ENCODE peak calls at places on chromosome 1, in eight cellular contexts. One of them, this sample, is unnamed. For H3K27me3, the result is how much of the 10 kb centered on the place peaks cover.

GRCh38 chr1:4636644-4637380 is 17.6 kb upstream of the AJAP1 start:
- DNase-seq in fibroblast of lung: no peak
- DNase-seq in BJ: no peak
- DNase-seq in neuronal stem cell: no peak
- DNase-seq in upper lobe of right lung: no peak
- DNase-seq in lung: no peak
- DNase-seq in kidney epithelial cell: no peak
- DNase-seq in GM23338: no peak
- DNase-seq in this sample: no peak

GRCh38 chr1:78472251-78472620 is 18.5 kb upstream of the PTGFR start:
- DNase-seq in neuronal stem cell: no peak
- DNase-seq in kidney epithelial cell: no peak
- DNase-seq in upper lobe of right lung: no peak
- DNase-seq in GM23338: no peak
- DNase-seq in fibroblast of lung: no peak
- DNase-seq in lung: no peak
- DNase-seq in BJ: no peak
- DNase-seq in this sample: no peak

GRCh38 chr1:36285450-36286101 is 20.6 kb upstream of the SH3D21 start:
- DNase-seq in lung: peak
- DNase-seq in neuronal stem cell: peak
- DNase-seq in BJ: no peak
- DNase-seq in fibroblast of lung: peak
- DNase-seq in kidney epithelial cell: peak
- DNase-seq in upper lobe of right lung: no peak
- DNase-seq in GM23338: peak
- DNase-seq in this sample: peak

GRCh38 chr1:188986751-188987417 is 1490.8 kb downstream of the BRINP3 start:
- DNase-seq in BJ: no peak
- DNase-seq in GM23338: no peak
- DNase-seq in lung: no peak
- DNase-seq in neuronal stem cell: no peak
- DNase-seq in upper lobe of right lung: peak
- DNase-seq in kidney epithelial cell: no peak
- DNase-seq in fibroblast of lung: no peak
- DNase-seq in this sample: no peak

GRCh38 chr1:90964444-90965035 is 57.3 kb downstream of the ZNF644 start:
- DNase-seq in kidney epithelial cell: no peak
- DNase-seq in fibroblast of lung: peak
- DNase-seq in neuronal stem cell: no peak
- DNase-seq in upper lobe of right lung: no peak
- DNase-seq in lung: no peak
- DNase-seq in GM23338: peak
- DNase-seq in BJ: no peak
- DNase-seq in this sample: no peak

GRCh38 chr1:21703318-21703963 is 34.3 kb upstream of the RAP1GAP start:
- DNase-seq in kidney epithelial cell: no peak
- DNase-seq in upper lobe of right lung: no peak
- DNase-seq in GM23338: peak
- DNase-seq in BJ: peak
- DNase-seq in neuronal stem cell: no peak
- DNase-seq in lung: no peak
- DNase-seq in fibroblast of lung: peak
- DNase-seq in this sample: no peak

GRCh38 chr1:10308001-10308400 is 90.9 kb upstream of the PGD start:
- DNase-seq in fibroblast of lung: no peak
- DNase-seq in lung: no peak
- DNase-seq in GM23338: no peak
- DNase-seq in neuronal stem cell: no peak
- DNase-seq in BJ: no peak
- DNase-seq in upper lobe of right lung: no peak
- DNase-seq in kidney epithelial cell: no peak
- DNase-seq in this sample: no peak

GRCh38 chr1:9455487-9456237 is 83.6 kb upstream of the SLC25A33 start:
- DNase-seq in kidney epithelial cell: no peak
- DNase-seq in upper lobe of right lung: peak
- DNase-seq in GM23338: peak
- DNase-seq in neuronal stem cell: peak
- DNase-seq in lung: no peak
- DNase-seq in BJ: no peak
- DNase-seq in fibroblast of lung: peak
- DNase-seq in this sample: peak

GRCh38 chr1:186680031-186681012 is at the start of gene PTGS2:
- DNase-seq in lung: peak
- DNase-seq in BJ: peak
- DNase-seq in GM23338: peak
- DNase-seq in kidney epithelial cell: peak
- DNase-seq in neuronal stem cell: peak
- DNase-seq in fibroblast of lung: peak
- DNase-seq in upper lobe of right lung: peak
- DNase-seq in this sample: peak

GRCh38 chr1:230215049-230215448 is 148.0 kb downstream of the GALNT2 start:
- DNase-seq in kidney epithelial cell: no peak
- DNase-seq in fibroblast of lung: peak
- DNase-seq in upper lobe of right lung: no peak
- DNase-seq in neuronal stem cell: no peak
- DNase-seq in GM23338: peak
- DNase-seq in BJ: no peak
- DNase-seq in lung: peak
- DNase-seq in this sample: peak

GRCh38 chr1:147736847-147737246 is 23.6 kb downstream of the GJA5 start:
- DNase-seq in upper lobe of right lung: no peak
- DNase-seq in kidney epithelial cell: no peak
- DNase-seq in neuronal stem cell: no peak
- DNase-seq in fibroblast of lung: no peak
- DNase-seq in GM23338: no peak
- DNase-seq in BJ: no peak
- DNase-seq in lung: no peak
- DNase-seq in this sample: no peak

GRCh38 chr1:8015036-8015808 is 10.9 kb downstream of the ERRFI1 start:
- DNase-seq in fibroblast of lung: peak
- DNase-seq in BJ: peak
- DNase-seq in GM23338: peak
- DNase-seq in kidney epithelial cell: no peak
- DNase-seq in neuronal stem cell: no peak
- DNase-seq in lung: no peak
- DNase-seq in upper lobe of right lung: no peak
- DNase-seq in this sample: no peak

DNA sequence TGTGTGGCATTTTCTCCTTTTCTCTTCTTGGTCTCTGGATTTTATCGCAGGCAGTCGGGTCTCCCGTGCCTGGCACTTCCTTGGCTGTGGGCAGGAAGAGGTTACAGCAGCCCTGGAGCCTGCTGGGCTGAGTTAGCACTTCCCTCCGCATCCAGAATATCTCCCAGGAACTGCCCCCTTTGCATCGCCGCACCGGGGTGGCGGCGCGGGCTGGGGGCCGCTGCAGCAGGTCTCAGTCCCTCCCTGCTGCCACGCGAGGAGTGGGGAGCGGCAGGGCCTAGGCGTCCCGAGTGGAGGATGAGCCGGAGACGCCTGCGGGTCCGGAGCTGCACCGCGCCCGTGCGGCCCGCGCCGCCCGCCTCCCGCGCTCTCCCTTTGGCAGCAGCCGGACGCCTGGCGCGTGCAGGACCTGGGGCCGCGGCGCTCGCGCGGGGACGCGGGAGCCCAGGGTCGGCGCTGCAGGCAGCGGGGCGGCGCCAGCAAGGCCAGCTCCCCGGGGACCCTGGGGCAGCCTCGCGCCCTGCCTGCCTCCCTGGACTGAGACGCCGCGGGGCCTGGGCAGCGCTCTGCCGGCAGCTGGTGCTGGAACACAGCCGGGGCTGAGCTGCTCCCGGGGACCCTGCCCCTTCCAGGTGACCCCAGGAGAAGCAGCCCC is 192.8 kb downstream of the PRDM2 start:
- DNase-seq in upper lobe of right lung: no peak
- DNase-seq in kidney epithelial cell: no peak
- DNase-seq in neuronal stem cell: peak
- DNase-seq in lung: no peak
- DNase-seq in BJ: no peak
- DNase-seq in fibroblast of lung: no peak
- DNase-seq in GM23338: peak
- DNase-seq in this sample: peak
- H3K27me3 ChIP-seq in upper lobe of right lung: under half
- H3K27me3 ChIP-seq in kidney epithelial cell: under half
- H3K27me3 ChIP-seq in neuronal stem cell: under half
- H3K27me3 ChIP-seq in lung: under half
- H3K27me3 ChIP-seq in BJ: under half
- H3K27me3 ChIP-seq in fibroblast of lung: under half
- H3K27me3 ChIP-seq in GM23338: half or more
- H3K27me3 ChIP-seq in this sample: under half

DNA sequence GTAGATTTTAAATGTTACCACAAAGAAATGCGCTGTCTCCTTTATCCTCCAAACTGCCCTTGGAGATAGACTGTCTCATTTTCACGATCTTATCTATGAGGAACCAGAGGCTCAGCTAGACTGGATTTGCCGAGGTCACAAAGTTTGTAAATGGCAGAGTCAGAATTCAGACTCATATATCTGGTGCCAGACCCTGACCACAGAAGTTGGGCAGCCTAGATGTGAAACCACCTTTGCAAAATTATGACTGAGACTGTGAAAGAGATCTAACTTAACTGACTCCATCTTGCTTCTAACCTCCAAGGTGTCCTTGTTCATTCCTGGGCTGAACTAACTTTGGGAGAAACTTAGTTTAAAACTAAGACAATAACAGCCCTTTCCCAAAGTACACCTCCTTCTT is 14.1 kb downstream of the CNR2 start:
- DNase-seq in upper lobe of right lung: no peak
- DNase-seq in fibroblast of lung: no peak
- DNase-seq in GM23338: no peak
- DNase-seq in lung: no peak
- DNase-seq in neuronal stem cell: no peak
- DNase-seq in BJ: no peak
- DNase-seq in kidney epithelial cell: no peak
- DNase-seq in this sample: no peak
- H3K27me3 ChIP-seq in upper lobe of right lung: under half
- H3K27me3 ChIP-seq in fibroblast of lung: under half
- H3K27me3 ChIP-seq in GM23338: under half
- H3K27me3 ChIP-seq in lung: under half
- H3K27me3 ChIP-seq in neuronal stem cell: under half
- H3K27me3 ChIP-seq in BJ: under half
- H3K27me3 ChIP-seq in kidney epithelial cell: under half
- H3K27me3 ChIP-seq in this sample: under half

GRCh38 chr1:155295183-155295941 is 5.9 kb downstream of the PKLR start:
- DNase-seq in BJ: no peak
- DNase-seq in neuronal stem cell: no peak
- DNase-seq in fibroblast of lung: no peak
- DNase-seq in GM23338: peak
- DNase-seq in kidney epithelial cell: no peak
- DNase-seq in lung: no peak
- DNase-seq in upper lobe of right lung: no peak
- DNase-seq in this sample: no peak

GRCh38 chr1:155297431-155297830 is 3.8 kb downstream of the PKLR start:
- DNase-seq in lung: no peak
- DNase-seq in kidney epithelial cell: no peak
- DNase-seq in fibroblast of lung: no peak
- DNase-seq in neuronal stem cell: no peak
- DNase-seq in upper lobe of right lung: no peak
- DNase-seq in GM23338: no peak
- DNase-seq in BJ: no peak
- DNase-seq in this sample: no peak

GRCh38 chr1:155294520-155295182 is 6.6 kb downstream of the PKLR start:
- DNase-seq in lung: no peak
- DNase-seq in BJ: no peak
- DNase-seq in kidney epithelial cell: no peak
- DNase-seq in fibroblast of lung: no peak
- DNase-seq in upper lobe of right lung: no peak
- DNase-seq in GM23338: peak
- DNase-seq in neuronal stem cell: no peak
- DNase-seq in this sample: no peak

GRCh38 chr1:155295942-155296267 is 5.3 kb downstream of the PKLR start:
- DNase-seq in GM23338: no peak
- DNase-seq in neuronal stem cell: no peak
- DNase-seq in BJ: no peak
- DNase-seq in kidney epithelial cell: no peak
- DNase-seq in fibroblast of lung: no peak
- DNase-seq in lung: no peak
- DNase-seq in upper lobe of right lung: no peak
- DNase-seq in this sample: no peak

GRCh38 chr1:155296660-155297059 is 4.6 kb downstream of the PKLR start:
- DNase-seq in kidney epithelial cell: no peak
- DNase-seq in lung: no peak
- DNase-seq in BJ: no peak
- DNase-seq in GM23338: no peak
- DNase-seq in neuronal stem cell: no peak
- DNase-seq in upper lobe of right lung: no peak
- DNase-seq in fibroblast of lung: no peak
- DNase-seq in this sample: no peak
- H3K27me3 ChIP-seq in kidney epithelial cell: under half
- H3K27me3 ChIP-seq in lung: under half
- H3K27me3 ChIP-seq in BJ: under half
- H3K27me3 ChIP-seq in GM23338: under half
- H3K27me3 ChIP-seq in neuronal stem cell: under half
- H3K27me3 ChIP-seq in upper lobe of right lung: under half
- H3K27me3 ChIP-seq in fibroblast of lung: under half
- H3K27me3 ChIP-seq in this sample: under half

DNA sequence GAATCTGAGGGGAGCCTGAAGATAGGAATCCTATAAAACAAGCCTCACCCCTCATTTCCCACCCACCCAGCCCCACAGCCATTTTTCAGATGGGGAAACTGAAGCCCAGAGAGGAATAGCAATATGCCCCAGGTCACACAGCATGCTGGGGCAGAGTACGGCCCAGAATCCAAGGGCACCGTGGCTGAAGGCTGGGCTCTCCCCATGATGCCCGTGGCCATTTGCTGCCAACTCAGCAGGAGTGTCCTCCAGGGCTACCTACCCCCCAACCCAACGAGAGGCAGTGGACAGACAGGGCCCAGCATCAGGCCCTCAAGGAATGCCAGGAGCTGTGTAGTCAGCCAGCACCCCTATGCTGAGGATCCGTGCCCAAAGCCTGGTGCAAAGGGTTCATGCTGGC is 8.5 kb downstream of the COL16A1 start:
- DNase-seq in upper lobe of right lung: no peak
- DNase-seq in lung: no peak
- DNase-seq in GM23338: no peak
- DNase-seq in BJ: no peak
- DNase-seq in fibroblast of lung: no peak
- DNase-seq in kidney epithelial cell: no peak
- DNase-seq in neuronal stem cell: no peak
- DNase-seq in this sample: no peak
- H3K27me3 ChIP-seq in upper lobe of right lung: under half
- H3K27me3 ChIP-seq in lung: under half
- H3K27me3 ChIP-seq in GM23338: under half
- H3K27me3 ChIP-seq in BJ: under half
- H3K27me3 ChIP-seq in fibroblast of lung: under half
- H3K27me3 ChIP-seq in kidney epithelial cell: under half
- H3K27me3 ChIP-seq in neuronal stem cell: under half
- H3K27me3 ChIP-seq in this sample: under half